ENCODE peak calls at places on chromosomes 4 and X, in ten cellular contexts. T is activated naive CD8-positive, alpha-beta T cell treated with anti-CD3 and anti-CD28 coated beads, Interleukin-2, amount 50 U/mL, for 24 hours; J is tibial artery; O is NCI-H446 treated with DMSO at 0.1 percent for 48 hours; H is retina; V is naive B cell; F is stimulated activated CD4-positive, alpha-beta T cell treated with anti-CD3 and anti-CD28 coated beads, Interleukin-4, amount 100 ng/mL, for 1 hour; P is occipital lobe; A is thoracic aorta; Z is D341Med. Q is an unnamed sample.

GRCh38 chrX:135596495-135596894 is 76.0 kb downstream of the INTS6L start:
- DNase-seq in Z (peak), H (peak), T (peak), V (no peak), F (peak), J (no peak), O (no peak), P (no peak), A (no peak), Q (no peak)

GRCh38 chr4:89273741-89274141 is 33.9 kb downstream of the GPRIN3 start:
- DNase-seq in Z (no peak), H (no peak), P (no peak), A (no peak), J (no peak), T (no peak), F (no peak), O (no peak), V (no peak), Q (no peak)

GRCh38 chr4:119050501-119051090 is 85.0 kb upstream of the MYOZ2 start:
- DNase-seq in H (no peak), V (no peak), P (no peak), J (no peak), O (no peak), A (no peak), Z (peak), T (no peak), F (no peak), Q (no peak)

GRCh38 chr4:80876810-80877209 is 153.7 kb upstream of the BMP3 start:
- DNase-seq in J (no peak), A (no peak), F (no peak), O (no peak), P (no peak), Z (no peak), V (peak), T (no peak), H (no peak), Q (no peak)

GRCh38 chr4:39237179-39237578 is 54.9 kb downstream of the WDR19 start:
- DNase-seq in O (no peak), F (no peak), J (no peak), T (no peak), P (no peak), V (no peak), H (no peak), A (no peak), Z (no peak), Q (no peak)

GRCh38 chr4:38382492-38382891 is 281.5 kb upstream of the KLF3 start:
- DNase-seq in Z (no peak), H (no peak), A (no peak), P (no peak), F (no peak), J (no peak), T (no peak), V (no peak), O (no peak), Q (no peak)

GRCh38 chrX:9566150-9566621 is 101.3 kb downstream of the TBL1X start:
- DNase-seq in O (peak), A (peak), Z (no peak), F (peak), P (peak), V (no peak), T (peak), J (peak), H (no peak), Q (peak)

GRCh38 chr4:88017516-88018302 is 10.3 kb downstream of the PKD2 start:
- DNase-seq in V (no peak), P (no peak), A (no peak), F (no peak), O (peak), Z (no peak), H (no peak), J (no peak), T (no peak), Q (no peak)

GRCh38 chrX:1534321-1535168 is 2.4 kb downstream of the P2RY8 start:
- DNase-seq in H (no peak), P (no peak), F (peak), A (no peak), T (peak), J (no peak), Z (no peak), V (peak), O (no peak), Q (no peak)

Q was measured in right atrium auricular region.